ENCODE peak calls at places on chromosomes 12 and 14, in seven cellular contexts. B is cardiac muscle cell, A is ovary, O is HCT116, J is K562, H is fibroblast of villous mesenchyme, E is brain microvascular endothelial cell. C is an unnamed sample.

GRCh38 chr12:45235087-45236025 is 19.5 kb downstream of the ANO6 start:
- DNase-seq in E (peak; percentile 37), J (no peak), A (no peak), H (peak; percentile 61), B (peak; percentile 42), O (peak; percentile 62), C (no peak)

GRCh38 chr14:22263961-22264360 is 325.1 kb downstream of the DAD1 start:
- DNase-seq in O (no peak), E (no peak), A (no peak), B (no peak), J (no peak), H (no peak), C (no peak)

GRCh38 chr14:55845963-55846851 is 266.2 kb downstream of the KTN1 start:
- DNase-seq in E (no peak), O (no peak), H (no peak), J (peak; percentile 44), B (no peak), A (no peak), C (no peak)

GRCh38 chr14:74979442-74980397 is 23.0 kb upstream of the EIF2B2 start:
- DNase-seq in E (no peak), H (peak; percentile 47), A (no peak), J (peak; percentile 2), B (peak; percentile 47), O (no peak), C (no peak)

GRCh38 chr12:27469161-27469560 is 22.6 kb downstream of the SMCO2 start:
- DNase-seq in O (no peak), E (no peak), J (no peak), B (no peak), A (no peak), H (no peak), C (no peak)

GRCh38 chr12:24045816-24046257 is 96.4 kb upstream of the SOX5 start:
- DNase-seq in J (no peak), A (no peak), B (peak; percentile 90), H (peak; percentile 74), O (no peak), E (peak; percentile 89), C (no peak)

GRCh38 chr14:96584907-96585671 is 82.9 kb downstream of the PAPOLA start:
- DNase-seq in H (no peak), O (no peak), E (no peak), J (no peak), A (no peak), B (no peak), C (no peak)

GRCh38 chr12:76272292-76272691 is 75.9 kb downstream of the BBS10 start:
- DNase-seq in E (no peak), J (no peak), O (no peak), H (no peak), B (no peak), A (no peak), C (no peak)

GRCh38 chr12:57993030-57993429 is 51.7 kb downstream of the ATP23 start:
- DNase-seq in E (no peak), B (no peak), J (no peak), H (peak; percentile 16), A (no peak), O (no peak), C (no peak)

GRCh38 chr14:58491593-58491992 is 64.1 kb downstream of the KIAA0586 start:
- DNase-seq in B (peak; percentile 20), E (peak; percentile 44), O (no peak), J (no peak), A (no peak), H (no peak), C (no peak)

GRCh38 chr12:47504775-47505446 is 200.9 kb downstream of the RPAP3 start:
- DNase-seq in H (peak; percentile 39), B (peak; percentile 51), E (peak; percentile 20), J (no peak), A (no peak), O (no peak), C (peak; percentile 42)

GRCh38 chr12:642633-643477 is 20.4 kb downstream of the NINJ2 start:
- DNase-seq in A (peak; percentile 80), O (no peak), J (peak; percentile 91), B (peak; percentile 90), H (peak; percentile 73), E (no peak), C (no peak)

GRCh38 chr12:96237465-96238077 is 43.4 kb downstream of the ELK3 start:
- DNase-seq in B (peak; percentile 98), H (peak; percentile 96), J (no peak), A (peak; percentile 47), O (no peak), E (peak; percentile 96), C (peak; percentile 85)

GRCh38 chr14:33782923-33783322 is 168.0 kb downstream of the EGLN3 start:
- DNase-seq in E (no peak), O (no peak), B (no peak), H (no peak), A (no peak), J (no peak), C (no peak)

GRCh38 chr12:59357811-59358210 is 238.0 kb upstream of the SLC16A7 start:
- DNase-seq in O (no peak), A (no peak), B (no peak), E (no peak), H (no peak), J (no peak), C (no peak)

GRCh38 chr12:34597548-34598351 is 575.5 kb downstream of the ALG10 start:
- DNase-seq in J (peak; percentile 2), E (no peak), A (no peak), H (no peak), O (no peak), B (no peak), C (no peak)

GRCh38 chr14:30058401-30058800 is 130.8 kb upstream of the PRKD1 start:
- DNase-seq in E (no peak), B (peak; percentile 29), H (no peak), A (no peak), J (no peak), O (no peak), C (no peak)

GRCh38 chr14:94805726-94806288 is 35.9 kb upstream of the GSC start:
- DNase-seq in E (no peak), A (no peak), B (peak; percentile 7), O (no peak), J (no peak), H (no peak), C (no peak)

GRCh38 chr14:72404998-72405397 is 472.8 kb downstream of the RGS6 start:
- DNase-seq in J (no peak), H (no peak), A (no peak), E (no peak), B (no peak), O (no peak), C (no peak)

GRCh38 chr14:23469906-23470403 is 452 bp downstream of the NGDN start:
- DNase-seq in E (no peak), O (no peak), J (no peak), B (no peak), H (no peak), A (no peak), C (no peak)

GRCh38 chr14:50769893-50770500 is 61.0 kb downstream of the NIN start:
- DNase-seq in O (no peak), H (no peak), A (no peak), B (no peak), J (no peak), E (no peak), C (no peak)

DNA sequence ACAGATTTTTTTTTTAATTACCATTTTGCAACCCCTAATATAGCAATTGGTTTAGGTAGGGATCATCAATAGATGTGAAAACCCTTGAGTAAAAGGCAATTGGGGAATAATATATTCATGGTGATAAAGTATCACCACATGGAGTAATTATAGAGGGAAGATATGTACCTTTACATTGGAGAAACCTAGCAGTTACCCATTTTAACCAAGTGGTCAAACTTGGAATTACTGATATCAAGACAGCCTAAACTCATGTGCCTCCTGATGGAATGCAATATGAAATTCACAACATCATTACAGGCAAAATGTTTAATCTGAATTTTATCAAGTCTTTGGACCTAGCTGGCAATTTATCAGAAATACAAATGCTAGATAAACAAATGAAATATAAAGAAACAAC is 6.7 kb upstream of the SLC10A1 start:
- DNase-seq in H (no peak), O (no peak), J (no peak), A (no peak), B (no peak), E (no peak), C (no peak)
- TF ChIP-seq CTCF in H (peak; percentile 32), O (peak; percentile 44), J (no peak), A (no peak), B (peak; percentile 21), E (no peak), C (no peak)

GRCh38 chr14:89429206-89430091 is 12.4 kb upstream of the FOXN3 start:
- DNase-seq in H (peak; percentile 75), O (no peak), E (no peak), A (no peak), J (no peak), B (no peak), C (no peak)
- H3K4me3 ChIP-seq in H (no peak overlapping the region), O (no peak overlapping the region), E (no peak overlapping the region), A (peak overlapping the region; percentile 6), J (no peak overlapping the region), B (no peak overlapping the region), C (no peak overlapping the region)

GRCh38 chr12:52082988-52083637 is 3.6 kb downstream of the SMIM41 start:
- DNase-seq in O (no peak), J (peak; percentile 87), A (peak; percentile 67), H (peak; percentile 76), B (peak; percentile 62), E (peak; percentile 20), C (no peak)

GRCh38 chr12:52082668-52082987 is 3.1 kb downstream of the SMIM41 start:
- DNase-seq in H (no peak), A (no peak), O (no peak), B (no peak), E (no peak), J (no peak), C (no peak)

GRCh38 chr12:52082026-52082667 is 2.6 kb downstream of the SMIM41 start:
- DNase-seq in J (no peak), O (no peak), A (peak; percentile 80), H (peak; percentile 87), E (no peak), B (peak; percentile 52), C (no peak)

GRCh38 chr12:52084491-52085231 is 5.2 kb downstream of the SMIM41 start:
- DNase-seq in O (no peak), A (no peak), E (no peak), J (no peak), B (no peak), H (no peak), C (no peak)

DNA sequence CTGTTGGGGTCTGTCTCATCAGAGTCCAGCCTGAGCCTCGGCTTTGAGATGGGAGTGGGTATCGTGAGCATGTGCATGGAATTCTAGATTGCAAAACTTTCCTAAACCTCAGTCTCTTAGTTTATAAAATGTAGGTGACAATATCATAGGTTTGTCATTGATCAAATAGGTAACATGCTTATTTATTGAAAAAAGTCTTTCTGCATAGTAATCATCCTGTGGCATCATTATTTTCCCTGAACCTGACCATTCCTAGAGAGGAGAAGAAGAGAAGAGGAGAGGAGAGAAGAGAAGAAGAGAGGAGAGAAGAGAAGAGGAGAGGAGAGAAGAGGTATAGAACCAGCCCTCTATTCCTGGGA is 4.1 kb downstream of the SMIM41 start:
- DNase-seq in J (no peak), O (no peak), B (no peak), H (no peak), A (no peak), E (no peak), C (no peak)
- TF ChIP-seq CTCF in J (no peak), O (no peak), B (no peak), H (no peak), A (no peak), E (no peak), C (no peak)

GRCh38 chr12:124684971-124685688 is 117.7 kb upstream of the NCOR2 start:
- DNase-seq in B (peak; percentile 91), O (no peak), E (peak; percentile 51), A (peak; percentile 73), J (no peak), H (peak; percentile 89), C (no peak)
- H3K4me3 ChIP-seq in B (no peak overlapping the region), O (no peak overlapping the region), E (peak overlapping the region; percentile 33), A (peak overlapping the region; percentile 26), J (no peak overlapping the region), H (peak overlapping the region; percentile 22), C (peak overlapping the region; percentile 50)

C was measured in AG04449.